ENCODE peak calls at places on chromosomes 4 and X, in nine cellular contexts. Z, O, S, W, B, Q, L, C and J are unnamed samples.
A peak's percentile ranks its signal among the peaks of the same experiment; 100 is the strongest.

GRCh38 chr4:77095101-77095826 is 19.5 kb upstream of the CCNI start:
- DNase-seq in O (peak; percentile 33), Z (peak; percentile 74), Q (no peak), C (peak; percentile 83), B (peak; percentile 89), W (peak; percentile 33), L (peak; percentile 85), S (peak; percentile 70), J (peak; percentile 81)

GRCh38 chr4:184097240-184097619 is 120.4 kb downstream of the ENPP6 start:
- DNase-seq in L (peak; percentile 31), B (peak; percentile 86), W (no peak), Q (no peak), C (peak; percentile 76), S (peak; percentile 73), O (no peak), Z (peak; percentile 11), J (peak; percentile 49)

GRCh38 chrX:77668391-77669237 is 117.4 kb downstream of the ATRX start:
- DNase-seq in S (no peak), L (no peak), W (peak; percentile 16), Z (peak; percentile 49), Q (no peak), B (no peak), O (peak; percentile 0), C (no peak), J (no peak)

GRCh38 chr4:78464265-78464664 is 87.3 kb upstream of the ANXA3 start:
- DNase-seq in Q (peak; percentile 56), O (no peak), C (no peak), B (no peak), L (no peak), W (no peak), S (no peak), Z (no peak), J (no peak)

GRCh38 chr4:169621754-169622481 is 1.5 kb downstream of the CLCN3 start:
- DNase-seq in W (no peak), S (no peak), C (no peak), B (no peak), Q (no peak), L (no peak), O (peak; percentile 2), Z (peak; percentile 62), J (peak; percentile 78)

GRCh38 chrX:115535844-115536243 is 25.1 kb upstream of the PLS3 start:
- DNase-seq in C (no peak), W (no peak), S (no peak), B (no peak), O (no peak), Q (no peak), L (no peak), Z (no peak), J (no peak)

GRCh38 chrX:130171446-130172126 is at the start of gene RAB33A:
- DNase-seq in W (no peak), L (no peak), C (peak; percentile 64), Z (peak; percentile 29), B (peak; percentile 78), S (peak; percentile 17), Q (no peak), O (no peak), J (peak; percentile 64)

GRCh38 chr4:10200869-10201268 is 84.3 kb upstream of the WDR1 start:
- DNase-seq in Z (no peak), S (no peak), B (no peak), L (no peak), O (no peak), W (no peak), Q (no peak), C (no peak), J (no peak)

GRCh38 chr4:99965674-99966350 is 15.7 kb upstream of the H2AZ1 start:
- DNase-seq in W (no peak), S (no peak), O (no peak), C (no peak), Q (no peak), L (no peak), B (no peak), Z (no peak), J (no peak)

GRCh38 chrX:110145854-110146253 is 142.9 kb downstream of the TMEM164 start:
- DNase-seq in C (no peak), W (no peak), L (peak; percentile 23), Q (no peak), B (no peak), S (no peak), Z (peak; percentile 48), O (peak; percentile 13), J (peak; percentile 30)

GRCh38 chr4:5708171-5708828 is at the start of gene EVC2:
- DNase-seq in C (peak; percentile 84), Q (no peak), S (peak; percentile 78), W (no peak), O (peak; percentile 13), B (peak; percentile 92), Z (peak; percentile 80), L (peak; percentile 71), J (no peak)

GRCh38 chr4:8917868-8918783 is 46.5 kb upstream of the HMX1 start:
- DNase-seq in C (peak; percentile 80), B (peak; percentile 84), L (peak; percentile 32), O (peak; percentile 58), W (peak; percentile 10), Q (no peak), S (peak; percentile 58), Z (peak; percentile 45), J (peak; percentile 52)

GRCh38 chrX:110216027-110216426 is 101.9 kb downstream of the AMMECR1 start:
- DNase-seq in C (no peak), W (no peak), L (no peak), Z (no peak), O (peak; percentile 20), S (no peak), B (no peak), Q (no peak), J (no peak)

GRCh38 chrX:11996810-11997209 is 141.5 kb upstream of the FRMPD4 start:
- DNase-seq in B (no peak), O (no peak), C (no peak), S (no peak), L (no peak), Z (no peak), W (no peak), Q (no peak), J (no peak)

GRCh38 chrX:115713465-115713864 is 152.5 kb downstream of the PLS3 start:
- DNase-seq in L (no peak), Q (no peak), B (no peak), W (no peak), Z (no peak), S (no peak), O (no peak), C (no peak), J (no peak)

GRCh38 chr4:88033309-88033708 is 25.9 kb downstream of the PKD2 start:
- DNase-seq in Z (peak; percentile 78), L (no peak), B (no peak), S (no peak), W (peak; percentile 37), O (peak; percentile 23), Q (no peak), C (no peak), J (peak; percentile 66)

GRCh38 chrX:38154340-38154739 is 66.3 kb downstream of the SRPX start:
- DNase-seq in L (no peak), Q (no peak), S (no peak), B (no peak), O (no peak), W (no peak), C (no peak), Z (no peak), J (no peak)

GRCh38 chr4:67694662-67695061 is 6.3 kb downstream of the UBA6 start:
- DNase-seq in C (no peak), Q (no peak), W (no peak), Z (no peak), S (no peak), B (no peak), O (no peak), L (no peak), J (no peak)

GRCh38 chr4:186699298-186699697 is 24.4 kb downstream of the FAT1 start:
- DNase-seq in Q (no peak), B (no peak), W (no peak), C (no peak), O (no peak), S (no peak), Z (peak; percentile 24), L (no peak), J (no peak)

GRCh38 chr4:57199267-57199666 is 89.1 kb upstream of the IGFBP7 start:
- DNase-seq in B (no peak), Z (no peak), S (no peak), W (no peak), O (no peak), C (no peak), L (no peak), Q (peak; percentile 11), J (no peak)
- H3K4me3 ChIP-seq in B (no peak overlapping the region), Z (no peak overlapping the region), S (no peak overlapping the region), W (no peak overlapping the region), O (no peak overlapping the region), C (no peak overlapping the region), L (no peak overlapping the region), Q (no peak overlapping the region), J (no peak overlapping the region)

DNA sequence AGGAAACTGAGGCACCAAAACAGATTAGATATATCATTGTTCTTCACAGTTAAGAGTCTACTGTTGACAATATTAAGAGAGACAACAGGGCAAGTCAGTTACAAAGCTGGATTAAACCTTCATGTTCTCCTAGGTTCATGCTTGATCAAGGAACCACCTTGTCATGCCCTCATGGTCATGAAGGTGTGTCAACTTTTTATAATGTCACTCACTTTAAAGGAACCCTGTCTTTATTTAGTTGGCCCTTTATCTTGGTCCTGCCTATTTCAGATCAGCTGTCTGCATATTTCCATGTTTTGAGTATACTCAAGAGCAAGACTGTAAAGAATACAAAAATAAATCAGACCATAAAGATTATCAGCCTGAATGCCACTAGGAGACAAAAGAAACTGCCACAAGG is 140.2 kb upstream of the FAM241A start:
- DNase-seq in C (no peak), O (no peak), Q (no peak), S (no peak), W (no peak), Z (no peak), L (no peak), B (no peak), J (no peak)
- TF ChIP-seq CTCF in C (no peak), O (no peak), Q (no peak), S (no peak), W (no peak), Z (no peak), L (no peak), B (no peak), J (no peak)

DNA sequence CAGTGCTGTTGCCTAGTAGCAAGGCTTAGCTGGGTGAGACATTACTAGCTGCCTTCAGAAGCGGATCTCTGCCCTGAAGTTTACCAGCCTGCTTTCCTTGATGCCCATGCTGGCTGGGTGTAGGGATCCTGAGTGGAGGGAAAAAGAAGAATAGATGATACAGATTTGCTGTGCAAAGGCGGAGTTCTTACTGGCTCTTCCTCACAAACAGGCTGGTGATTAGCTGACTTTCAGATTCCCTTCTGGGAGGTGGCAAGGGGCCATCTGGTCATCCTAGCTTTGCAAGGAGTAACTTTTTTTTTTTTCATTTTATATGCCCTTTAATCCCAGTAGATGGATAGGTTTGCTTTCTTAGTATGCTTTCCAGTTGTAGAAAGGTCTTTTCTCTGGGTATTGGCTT is 44.8 kb downstream of the SMARCA5 start:
- DNase-seq in Z (no peak), S (no peak), B (no peak), W (no peak), L (no peak), Q (no peak), C (no peak), O (no peak), J (no peak)
- H3K4me3 ChIP-seq in Z (no peak overlapping the region), S (peak overlapping the region; percentile 72), B (no peak overlapping the region), W (no peak overlapping the region), L (peak overlapping the region; percentile 67), Q (no peak overlapping the region), C (no peak overlapping the region), O (no peak overlapping the region), J (no peak overlapping the region)

DNA sequence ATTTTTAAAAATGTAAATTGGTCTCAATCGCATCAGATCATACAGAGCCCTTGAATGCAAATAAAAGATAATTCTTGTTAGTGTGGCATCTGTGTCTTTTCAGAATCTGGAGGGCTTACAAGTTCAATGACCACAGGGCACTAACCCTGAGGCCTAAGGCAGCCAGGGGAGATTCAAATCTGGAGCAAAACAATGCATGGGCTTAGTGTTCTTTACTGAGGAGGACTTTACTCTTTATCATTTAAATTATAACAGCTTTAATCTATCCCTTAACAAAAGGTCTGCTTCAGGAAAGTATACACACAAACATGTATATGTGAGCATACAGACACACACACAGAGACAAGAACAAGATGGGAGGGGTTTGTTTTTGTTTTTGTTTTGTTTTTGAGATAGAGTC is 51.0 kb upstream of the NSUN7 start:
- DNase-seq in S (no peak), L (no peak), Z (no peak), C (no peak), W (no peak), B (no peak), O (no peak), Q (no peak), J (no peak)
- TF ChIP-seq CTCF in S (no peak), L (no peak), Z (no peak), C (no peak), W (no peak), B (no peak), O (no peak), Q (no peak), J (no peak)